ENCODE peak calls at places on chromosomes 7 and 10, in nine cellular contexts. I is bronchial epithelial cell; U is fibroblast of the aortic adventitia; T is Panc1; K is cardiac fibroblast; N is MCF 10A; G is keratinocyte; D is CD8-positive, alpha-beta T cell; X is AG09319. P is an unnamed sample.

GRCh38 chr10:46552526-46553237 is 3.8 kb downstream of the GPRIN2 start:
- DNase-seq in G (no peak), T (no peak), U (no peak), X (no peak), N (no peak), I (no peak), K (no peak), D (no peak), P (no peak)

GRCh38 chr7:20407585-20408466 is 77.1 kb downstream of the ITGB8 start:
- DNase-seq in N (peak), G (no peak), X (no peak), K (peak), I (peak), T (no peak), U (peak), D (no peak), P (no peak)

GRCh38 chr7:127755965-127756364 is 104.0 kb downstream of the SND1 start:
- DNase-seq in X (no peak), G (no peak), T (no peak), K (no peak), U (no peak), I (no peak), D (no peak), N (no peak), P (no peak)

GRCh38 chr10:81872206-81872605 is 2.8 kb upstream of the NRG3 start:
- DNase-seq in N (no peak), X (no peak), D (no peak), K (no peak), I (peak), G (no peak), T (no peak), U (no peak), P (no peak)

GRCh38 chr10:132071667-132072066 is 5.9 kb downstream of the JAKMIP3 start:
- DNase-seq in T (no peak), N (no peak), G (no peak), X (no peak), U (no peak), D (no peak), K (no peak), I (no peak), P (no peak)

GRCh38 chr10:5159126-5159525 is 25.8 kb downstream of the AKR1C8 start:
- DNase-seq in T (no peak), N (peak), U (peak), K (peak), I (peak), X (no peak), G (no peak), D (no peak), P (no peak)

GRCh38 chr10:96306516-96306915 is 2.3 kb downstream of the DNTT start:
- DNase-seq in D (no peak), K (no peak), I (no peak), X (no peak), U (no peak), T (no peak), N (no peak), G (no peak), P (no peak)

GRCh38 chr10:4982764-4983226 is 19.6 kb downstream of the AKR1C1 start:
- DNase-seq in T (no peak), I (peak), X (no peak), K (peak), N (no peak), G (no peak), U (peak), D (no peak), P (no peak)

GRCh38 chr7:143049380-143049779 is 2.8 kb upstream of the OR6V1 start:
- DNase-seq in U (peak), G (no peak), T (no peak), I (no peak), X (no peak), K (no peak), N (no peak), D (no peak), P (no peak)

GRCh38 chr7:77606561-77606960 is 69.5 kb downstream of the PTPN12 start:
- DNase-seq in G (no peak), D (no peak), K (no peak), U (no peak), N (no peak), X (no peak), I (no peak), T (no peak), P (no peak)

GRCh38 chr7:104096683-104097082 is 107.2 kb upstream of the RELN start:
- DNase-seq in K (no peak), G (no peak), N (peak), D (no peak), T (no peak), X (no peak), I (peak), U (peak), P (no peak)

GRCh38 chr7:124898523-124898922 is 31.1 kb downstream of the POT1 start:
- DNase-seq in I (no peak), D (no peak), U (no peak), N (no peak), G (no peak), K (peak), X (no peak), T (no peak), P (no peak)

GRCh38 chr7:70621954-70622596 is 509.9 kb upstream of the GALNT17 start:
- DNase-seq in K (no peak), U (no peak), D (no peak), N (no peak), I (peak), T (no peak), G (no peak), X (no peak), P (no peak)

GRCh38 chr10:47307381-47307780 is 7.4 kb downstream of the GDF10 start:
- DNase-seq in I (no peak), N (no peak), T (no peak), U (no peak), X (no peak), K (no peak), D (no peak), G (no peak), P (no peak)

GRCh38 chr10:113680172-113681111 is 730 bp downstream of the CASP7 start:
- DNase-seq in K (peak), I (peak), X (no peak), D (no peak), T (peak), G (peak), N (peak), U (peak), P (peak)

GRCh38 chr7:149610441-149611011 is 112.9 kb upstream of the ZNF746 start:
- DNase-seq in N (no peak), K (no peak), I (no peak), D (no peak), U (peak), X (no peak), G (no peak), T (no peak), P (no peak)

GRCh38 chr10:127534511-127534910 is 14.6 kb upstream of the NPS start:
- DNase-seq in G (no peak), T (no peak), I (no peak), U (no peak), N (no peak), D (no peak), X (no peak), K (no peak), P (no peak)

GRCh38 chr10:15813415-15813814 is 46.9 kb downstream of the MINDY3 start:
- DNase-seq in T (no peak), D (no peak), X (no peak), I (no peak), N (no peak), G (no peak), U (peak), K (peak), P (no peak)

GRCh38 chr10:31018977-31019376 is 12.7 kb downstream of the ZNF438 start:
- DNase-seq in X (no peak), N (no peak), T (no peak), U (no peak), D (no peak), I (no peak), G (no peak), K (no peak), P (no peak)

GRCh38 chr7:46486264-46487206 is 565.5 kb upstream of the IGFBP3 start:
- DNase-seq in D (no peak), U (peak), I (peak), N (peak), G (peak), K (peak), T (peak), X (peak), P (no peak)

GRCh38 chr7:35003679-35004278 is 33.5 kb downstream of the DPY19L1 start:
- DNase-seq in T (peak), N (peak), I (peak), U (peak), X (no peak), K (peak), D (no peak), G (peak), P (no peak)

GRCh38 chr10:4205113-4205512 is 420.1 kb upstream of the KLF6 start:
- DNase-seq in G (no peak), K (no peak), X (no peak), U (no peak), T (no peak), N (no peak), D (no peak), I (no peak), P (no peak)

DNA sequence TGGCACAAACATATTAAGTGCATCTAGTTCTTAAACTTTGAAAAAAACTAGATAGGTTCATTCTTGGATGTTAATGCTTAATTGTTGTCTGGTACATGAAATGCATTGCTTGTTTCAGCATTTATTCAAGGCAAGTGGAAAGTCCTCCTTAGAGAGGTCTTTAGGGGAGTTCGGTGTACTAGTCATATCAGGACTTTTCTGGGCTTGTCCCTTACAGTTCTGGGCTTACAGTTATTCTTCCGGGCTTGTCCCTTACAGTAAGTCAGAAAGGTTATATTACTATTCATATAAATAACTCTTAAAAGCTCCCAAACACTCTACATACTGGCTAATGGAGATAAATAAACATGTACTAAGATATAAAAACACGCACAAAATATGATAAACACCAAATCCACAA is 61.6 kb upstream of the MRLN start:
- DNase-seq in I (no peak), K (no peak), G (no peak), T (no peak), U (no peak), D (no peak), N (no peak), X (no peak), P (no peak)
- TF ChIP-seq CTCF in I (no peak), K (no peak), G (no peak), T (no peak), U (no peak), D (no peak), N (no peak), X (no peak), P (no peak)

GRCh38 chr10:72254891-72255568 is 18.7 kb upstream of the DDIT4 start:
- DNase-seq in U (peak), D (no peak), T (no peak), N (peak), G (no peak), I (peak), K (peak), X (no peak), P (peak)
- TF ChIP-seq CTCF in U (no peak), D (no peak), T (no peak), N (no peak), G (peak), I (no peak), K (no peak), X (no peak), P (no peak)

GRCh38 chr7:154832557-154833138 is 170.3 kb downstream of the PAXIP1 start:
- DNase-seq in K (no peak), D (no peak), U (no peak), I (no peak), X (no peak), T (no peak), N (peak), G (no peak), P (peak)
- TF ChIP-seq CTCF in K (no peak), D (no peak), U (no peak), I (no peak), X (no peak), T (peak), N (peak), G (no peak), P (peak)

GRCh38 chr7:97116308-97116707 is 1.2 kb upstream of the SDHAF3 start:
- DNase-seq in T (no peak), K (no peak), U (no peak), I (no peak), X (no peak), G (no peak), N (no peak), D (no peak), P (no peak)
- TF ChIP-seq CTCF in T (no peak), K (no peak), U (no peak), I (no peak), X (no peak), G (no peak), N (no peak), D (no peak), P (no peak)

GRCh38 chr7:158695726-158696452 is 8.7 kb downstream of the NCAPG2 start:
- DNase-seq in G (no peak), U (peak), N (peak), D (no peak), I (peak), T (no peak), X (peak), K (peak), P (peak)

GRCh38 chr7:158698657-158699195 is 5.9 kb downstream of the NCAPG2 start:
- DNase-seq in N (no peak), G (no peak), U (no peak), I (no peak), X (no peak), T (no peak), K (no peak), D (no peak), P (no peak)

GRCh38 chr7:158695056-158695455 is 9.5 kb downstream of the NCAPG2 start:
- DNase-seq in D (no peak), N (no peak), U (no peak), T (no peak), X (no peak), K (no peak), G (no peak), I (no peak), P (no peak)

GRCh38 chr7:158699341-158699740 is 5.3 kb downstream of the NCAPG2 start:
- DNase-seq in I (no peak), X (no peak), N (no peak), T (no peak), K (no peak), U (no peak), G (no peak), D (no peak), P (no peak)

DNA sequence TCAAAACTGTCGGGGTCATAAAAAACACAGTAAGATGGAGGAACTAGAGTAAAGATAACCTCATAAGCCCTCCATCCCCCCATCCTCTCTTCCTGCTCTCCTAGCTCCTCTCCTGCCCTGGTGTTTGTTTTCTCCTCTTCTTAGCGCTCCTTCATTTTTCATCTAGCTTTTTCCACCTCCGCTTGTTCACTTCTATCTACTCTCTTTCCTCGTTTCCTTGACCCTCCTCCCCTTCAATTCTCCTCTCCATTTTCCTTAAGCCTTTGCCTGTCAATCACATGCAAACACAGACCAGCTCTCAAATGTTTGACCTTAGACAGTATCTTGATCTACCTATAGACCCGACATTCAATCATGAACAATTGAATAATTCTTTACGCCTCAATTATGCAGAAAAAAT is 10.0 kb downstream of the NCAPG2 start:
- DNase-seq in K (no peak), T (no peak), X (no peak), U (no peak), G (no peak), N (no peak), I (no peak), D (no peak), P (no peak)
- TF ChIP-seq CTCF in K (no peak), T (no peak), X (no peak), U (no peak), G (no peak), N (no peak), I (no peak), D (no peak), P (no peak)

DNA sequence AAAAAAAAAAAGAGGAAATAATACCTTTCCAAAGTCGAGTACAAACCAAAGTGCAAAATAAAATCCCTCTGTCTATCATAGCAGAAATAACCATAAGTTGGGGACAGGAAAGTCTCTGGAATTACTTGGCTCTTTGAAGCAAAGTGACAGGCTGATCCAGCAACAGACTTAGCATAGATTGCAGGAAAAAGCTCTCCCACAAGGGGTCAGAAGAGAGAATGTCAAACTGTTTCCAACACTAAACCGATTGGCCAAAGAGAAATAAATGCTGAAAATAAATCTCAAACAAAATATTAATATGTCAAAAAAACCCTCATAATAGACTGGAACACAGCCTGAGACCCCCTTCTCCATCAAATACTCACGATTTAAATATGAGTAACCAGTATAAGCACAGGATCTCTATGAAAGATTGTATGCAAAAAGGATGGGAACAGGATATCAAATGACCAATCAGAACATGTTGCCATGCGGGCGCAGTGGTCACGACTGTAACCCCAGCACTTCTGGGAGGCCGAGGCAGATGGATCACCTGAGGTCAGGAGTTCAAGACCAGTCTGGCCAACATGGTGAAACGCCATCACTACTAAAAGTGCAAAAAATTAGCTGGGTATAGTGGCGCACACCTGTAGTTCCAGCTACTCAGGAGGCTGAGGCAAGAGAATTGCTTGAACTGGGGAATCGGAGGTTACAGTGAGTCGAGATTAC is 1000.7 kb upstream of the LRRN3 start:
- DNase-seq in I (peak), T (peak), D (no peak), X (no peak), U (no peak), G (no peak), K (peak), N (peak), P (peak)
- TF ChIP-seq CTCF in I (peak), T (peak), D (peak), X (peak), U (no peak), G (peak), K (peak), N (peak), P (peak)

DNA sequence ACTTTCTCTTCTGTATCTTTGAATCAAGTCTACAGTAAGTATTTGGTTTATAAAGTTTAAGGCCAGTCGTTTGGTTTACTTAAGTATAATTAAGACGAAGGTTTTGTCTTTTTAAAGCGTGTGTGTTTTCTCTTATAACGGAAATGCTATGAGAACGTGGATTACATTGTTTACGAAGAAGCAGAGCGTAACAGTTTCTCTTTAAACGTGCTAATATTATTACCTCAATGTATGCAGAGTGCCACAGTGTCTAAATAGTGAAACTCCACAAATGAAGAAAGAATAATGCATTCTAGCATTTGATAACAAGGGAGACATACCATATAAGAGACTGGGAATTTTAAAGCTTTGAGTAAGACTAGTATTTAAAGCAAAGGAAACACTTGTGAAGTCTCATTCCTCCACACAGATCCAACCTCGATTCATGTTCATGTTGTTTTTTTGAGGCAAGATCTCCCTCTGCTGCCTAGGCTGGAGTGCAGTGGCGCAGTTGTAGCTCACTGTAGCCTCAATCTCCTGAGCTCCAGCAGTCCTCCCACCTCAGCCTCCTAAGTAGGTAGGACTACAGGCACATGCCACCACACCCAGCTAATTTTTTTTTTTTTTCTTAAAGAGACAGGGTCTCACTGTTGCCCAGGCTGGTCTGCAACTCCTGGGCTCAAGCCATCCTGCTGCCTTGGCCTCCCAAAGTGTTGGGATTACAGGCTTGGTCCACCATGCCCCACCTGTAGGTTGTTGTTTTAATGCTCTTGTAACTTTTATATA is 75.1 kb downstream of the ANKRD61 start:
- DNase-seq in X (peak), U (peak), I (peak), T (no peak), G (no peak), N (peak), K (peak), D (no peak), P (no peak)
- TF ChIP-seq CTCF in X (peak), U (peak), I (peak), T (no peak), G (peak), N (no peak), K (peak), D (peak), P (peak)

DNA sequence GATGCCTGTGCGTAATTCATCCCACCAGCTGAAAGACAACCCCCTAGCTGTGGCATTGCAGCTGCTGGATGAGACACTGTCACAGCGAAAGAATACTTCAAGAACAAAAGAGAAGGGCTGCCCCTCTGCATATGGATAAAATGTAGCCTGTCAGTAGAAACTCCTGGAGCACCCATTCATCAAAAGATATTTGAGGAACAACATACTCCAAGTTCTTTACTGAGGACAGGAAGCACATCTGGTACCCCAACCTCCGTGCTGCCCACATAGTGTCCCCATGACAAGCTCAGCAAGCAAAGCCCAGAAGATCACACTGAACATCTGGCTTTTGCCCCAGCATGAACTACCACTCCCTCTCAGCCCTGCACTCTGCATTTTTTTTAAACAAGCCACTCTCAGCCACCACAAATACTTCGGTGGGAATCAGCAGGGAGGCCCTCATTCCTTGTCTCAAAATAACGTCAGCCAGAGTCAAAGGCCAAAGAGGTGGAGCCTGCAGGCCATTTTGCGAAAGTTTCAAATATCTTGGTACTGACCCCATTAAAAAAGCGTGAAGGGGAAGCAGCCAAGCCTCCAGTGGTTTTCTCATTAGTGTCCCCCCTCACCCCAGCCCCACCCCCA is 1.7 kb downstream of the CREB3L2 start:
- DNase-seq in I (peak), K (peak), G (no peak), D (no peak), T (no peak), N (peak), U (peak), X (peak), P (no peak)
- TF ChIP-seq CTCF in I (no peak), K (no peak), G (no peak), D (no peak), T (no peak), N (no peak), U (no peak), X (no peak), P (no peak)